ENCODE peak calls at places on chromosome 11, in ten cellular contexts. W, Z, L, J, H, X, N, P, D and I are unnamed samples.

GRCh38 chr11:12997168-12997567 is 11.9 kb upstream of the RASSF10 start:
- DNase-seq in J (no peak), P (no peak), N (no peak), X (no peak), L (no peak), W (no peak), D (no peak), Z (no peak), H (no peak), I (no peak)

GRCh38 chr11:28086569-28086968 is 21.4 kb downstream of the KIF18A start:
- DNase-seq in W (peak; percentile 73), X (peak; percentile 55), D (no peak), Z (no peak), P (no peak), H (no peak), L (no peak), J (peak; percentile 81), N (no peak), I (no peak)

GRCh38 chr11:75174781-75175370 is 24.0 kb downstream of the SLCO2B1 start:
- DNase-seq in H (no peak), Z (no peak), J (peak; percentile 38), L (no peak), N (no peak), D (no peak), W (peak; percentile 13), P (no peak), X (no peak), I (no peak)

GRCh38 chr11:61162092-61162935 is 1.1 kb upstream of the VPS37C start:
- DNase-seq in X (peak; percentile 32), J (peak; percentile 61), D (no peak), P (no peak), N (no peak), H (no peak), L (no peak), W (peak; percentile 38), Z (no peak), I (no peak)

GRCh38 chr11:64583296-64584262 is 7.4 kb upstream of the SLC22A12 start:
- DNase-seq in N (no peak), X (no peak), D (peak; percentile 28), P (no peak), H (peak; percentile 56), L (peak; percentile 27), Z (no peak), J (peak; percentile 60), W (peak; percentile 17), I (no peak)

GRCh38 chr11:65857500-65858353 is at the start of gene CFL1:
- DNase-seq in Z (peak; percentile 90), J (peak; percentile 95), P (peak; percentile 99), D (peak; percentile 99), W (peak; percentile 98), H (peak; percentile 99), X (peak; percentile 99), N (peak; percentile 98), L (peak; percentile 99), I (peak; percentile 98)

GRCh38 chr11:65547446-65548125 is 10.6 kb downstream of the LTBP3 start:
- DNase-seq in L (no peak), J (no peak), P (no peak), W (no peak), H (no peak), Z (no peak), N (peak; percentile 52), D (peak; percentile 49), X (no peak), I (no peak)

GRCh38 chr11:96781082-96781481 is 391.3 kb downstream of the JRKL start:
- DNase-seq in D (no peak), W (no peak), N (no peak), H (no peak), L (no peak), J (peak; percentile 39), Z (no peak), P (no peak), X (no peak), I (no peak)

GRCh38 chr11:73358071-73358470 is 18.1 kb upstream of the RELT start:
- DNase-seq in D (no peak), L (no peak), W (no peak), N (no peak), X (no peak), H (no peak), J (no peak), Z (no peak), P (no peak), I (no peak)

GRCh38 chr11:73359341-73359740 is 16.9 kb upstream of the RELT start:
- DNase-seq in P (peak; percentile 84), X (no peak), W (no peak), L (no peak), D (no peak), J (peak; percentile 84), H (peak; percentile 92), Z (no peak), N (no peak), I (no peak)

GRCh38 chr11:73359930-73360742 is 16.1 kb upstream of the RELT start:
- DNase-seq in Z (no peak), J (peak; percentile 54), P (peak; percentile 84), N (peak; percentile 81), D (no peak), L (no peak), H (no peak), W (no peak), X (peak; percentile 26), I (peak; percentile 54)

GRCh38 chr11:73360743-73361369 is 15.3 kb upstream of the RELT start:
- DNase-seq in X (no peak), W (no peak), L (no peak), N (no peak), J (no peak), Z (no peak), D (no peak), P (no peak), H (no peak), I (no peak)

DNA sequence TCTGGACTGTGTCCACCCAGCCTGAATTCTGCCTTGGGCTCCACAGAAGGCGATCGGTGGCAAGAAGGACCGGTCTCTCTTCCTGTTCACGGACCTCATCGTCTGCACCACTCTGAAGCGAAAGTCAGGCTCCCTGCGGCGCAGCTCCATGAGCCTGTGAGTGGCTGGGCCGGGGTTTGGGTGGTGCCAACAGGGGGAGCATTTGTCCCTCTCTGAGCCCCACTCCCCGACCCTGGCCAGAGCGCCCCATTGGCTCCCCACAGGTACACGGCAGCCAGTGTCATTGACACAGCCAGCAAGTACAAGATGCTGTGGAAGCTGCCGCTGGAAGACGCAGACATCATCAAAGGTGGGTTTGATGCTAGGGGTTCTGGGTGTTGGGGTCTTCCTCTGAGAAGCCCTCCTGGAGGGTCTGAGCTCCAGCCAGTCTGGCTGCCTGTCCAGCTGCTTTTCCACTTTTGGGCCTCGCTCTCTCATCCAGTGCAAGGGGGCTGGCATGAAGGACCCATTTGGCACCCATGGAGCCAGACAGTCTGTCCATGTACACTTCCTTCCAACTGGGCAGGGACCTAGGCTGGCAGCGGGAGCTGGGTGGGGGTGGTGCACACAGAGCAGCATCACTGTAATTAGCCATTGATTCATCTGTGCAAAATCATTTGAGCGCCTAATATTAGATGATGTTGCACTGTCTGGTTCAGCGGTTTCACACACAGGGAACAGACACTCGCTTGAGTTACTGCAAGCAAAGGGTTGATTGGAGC is 19.0 kb upstream of the RELT start:
- DNase-seq in J (no peak), H (no peak), D (no peak), W (no peak), P (no peak), N (peak; percentile 35), Z (no peak), X (no peak), L (no peak), I (no peak)
- TF ChIP-seq CTCF in J (no peak), H (no peak), D (no peak), W (no peak), P (no peak), N (no peak), Z (no peak), X (no peak), L (no peak), I (no peak)

DNA sequence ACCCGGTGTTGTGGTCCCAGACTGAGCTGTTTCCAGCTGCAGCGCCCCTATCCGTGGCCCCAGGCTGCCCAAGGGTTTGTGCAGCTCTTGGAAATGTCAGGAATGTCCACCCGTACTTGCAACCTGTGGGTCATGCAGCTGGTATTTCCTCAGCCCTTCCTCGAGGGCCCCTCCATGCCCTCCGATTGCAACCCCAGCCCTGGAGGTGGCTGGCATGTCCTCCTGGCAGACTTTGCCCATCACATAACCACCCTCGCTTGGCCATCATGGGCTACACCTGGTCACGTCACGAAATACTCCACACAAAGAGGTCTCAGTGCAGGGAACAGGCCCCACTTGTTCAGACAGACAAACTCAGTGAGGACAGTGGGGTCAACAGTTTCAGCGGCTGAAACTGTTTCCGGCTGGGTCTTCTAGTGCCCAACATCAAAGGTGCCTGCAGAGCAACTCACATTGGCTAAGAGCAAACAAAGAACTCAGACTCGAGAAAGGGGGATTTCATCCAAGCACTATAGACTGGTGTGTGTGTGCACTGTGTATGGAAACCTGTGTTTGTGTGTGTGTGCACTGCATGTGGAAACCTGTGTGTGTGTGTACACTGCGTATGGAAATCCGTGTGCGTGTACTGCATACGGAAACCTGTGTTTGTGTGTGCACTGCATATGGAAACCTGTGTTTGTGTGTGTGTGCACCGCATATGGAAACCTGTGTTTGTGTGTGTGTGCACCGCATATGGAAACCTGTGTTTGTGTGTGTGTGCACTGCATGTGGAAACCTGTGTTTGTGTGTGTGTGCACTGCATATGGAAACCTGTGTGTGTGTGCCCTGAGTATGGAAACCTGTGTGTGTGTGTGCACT is 72.8 kb upstream of the CCND1 start:
- DNase-seq in N (no peak), J (no peak), P (no peak), L (peak; percentile 13), W (no peak), D (no peak), X (no peak), H (no peak), Z (no peak), I (no peak)
- TF ChIP-seq CTCF in N (no peak), J (no peak), P (no peak), L (no peak), W (no peak), D (no peak), X (no peak), H (no peak), Z (no peak), I (no peak)

GRCh38 chr11:100860318-100860896 is 173.3 kb downstream of the ARHGAP42 start:
- DNase-seq in D (no peak), N (no peak), Z (no peak), L (no peak), J (no peak), P (no peak), W (no peak), H (no peak), X (no peak), I (no peak)

GRCh38 chr11:100857236-100858005 is 170.3 kb downstream of the ARHGAP42 start:
- DNase-seq in L (no peak), Z (no peak), H (no peak), W (no peak), P (no peak), D (no peak), N (no peak), J (peak; percentile 50), X (no peak), I (no peak)

GRCh38 chr11:100851129-100851528 is 164.0 kb downstream of the ARHGAP42 start:
- DNase-seq in H (no peak), X (no peak), N (no peak), J (peak; percentile 74), P (no peak), L (no peak), W (peak; percentile 28), Z (no peak), D (no peak), I (no peak)

GRCh38 chr11:100851584-100852152 is 164.6 kb downstream of the ARHGAP42 start:
- DNase-seq in Z (no peak), J (no peak), P (no peak), N (no peak), H (no peak), W (no peak), X (no peak), D (no peak), L (no peak), I (peak; percentile 12)

DNA sequence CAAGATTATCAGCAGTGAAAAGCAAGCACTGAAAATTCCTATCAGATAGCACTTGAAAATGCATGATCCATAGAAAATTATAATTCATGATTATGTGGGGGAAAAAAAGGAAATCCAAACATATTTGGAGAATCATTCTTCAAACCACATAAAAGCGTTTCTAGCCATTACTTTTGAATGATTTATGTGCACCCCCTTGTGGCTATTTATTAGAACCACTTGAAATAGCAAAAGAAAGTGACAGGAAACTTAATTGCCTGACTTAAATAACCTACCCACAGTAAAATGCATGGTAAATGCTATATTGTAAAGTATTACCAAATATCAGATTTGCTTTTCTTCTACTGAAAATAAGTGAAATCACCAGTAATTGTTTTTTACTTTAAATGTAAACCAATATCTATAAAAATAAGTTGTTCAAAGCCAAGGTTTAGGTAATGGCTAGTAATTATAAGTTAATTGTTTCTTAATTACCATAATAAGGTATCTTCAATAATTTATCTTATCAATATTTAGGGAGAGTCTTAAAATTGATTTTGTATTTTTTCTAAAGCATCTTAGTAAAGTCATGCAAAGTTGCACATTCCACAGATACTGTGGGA is 168.5 kb downstream of the ARHGAP42 start:
- DNase-seq in P (no peak), N (no peak), D (no peak), J (peak; percentile 76), X (peak; percentile 74), L (no peak), Z (no peak), H (no peak), W (peak; percentile 43), I (no peak)
- TF ChIP-seq CTCF in P (peak; percentile 61), N (peak; percentile 51), D (peak; percentile 49), J (peak; percentile 49), X (peak; percentile 42), L (peak; percentile 77), Z (peak; percentile 45), H (peak; percentile 65), W (peak; percentile 88), I (no peak)

GRCh38 chr11:63277345-63277943 is 34.0 kb upstream of the SLC22A25 start:
- DNase-seq in X (no peak), J (no peak), H (no peak), L (no peak), W (no peak), P (no peak), N (no peak), Z (no peak), D (no peak), I (peak; percentile 17)
- TF ChIP-seq CTCF in X (no peak), J (no peak), H (no peak), L (peak; percentile 10), W (no peak), P (no peak), N (no peak), Z (peak; percentile 49), D (no peak), I (no peak)